ENCODE peak calls at places on chromosome 21, in four cellular contexts. S is HL-60, N is GM12878, P is K562. K is an unnamed sample.

GRCh38 chr21:43352568-43353281 is 74.2 kb downstream of the SIK1 start:
- DNase-seq in S (no peak), N (peak; percentile 100), P (peak; percentile 54), K (no peak)

GRCh38 chr21:27425574-27425973 is 458.7 kb upstream of the ADAMTS5 start:
- DNase-seq in S (no peak), N (no peak), P (no peak), K (no peak)

GRCh38 chr21:23887709-23888303 is 1719.5 kb downstream of the MRPL39 start:
- DNase-seq in S (no peak), N (no peak), P (peak; percentile 66), K (no peak)

GRCh38 chr21:43578677-43579313 is 80.5 kb downstream of the HSF2BP start:
- DNase-seq in S (no peak), N (no peak), P (no peak), K (no peak)

GRCh38 chr21:44539991-44540666 is at the start of gene KRTAP10-1:
- DNase-seq in S (no peak), N (no peak), P (no peak), K (no peak)

GRCh38 chr21:34915364-34915834 is 133.7 kb downstream of the RUNX1 start:
- DNase-seq in S (no peak), N (no peak), P (no peak), K (no peak)

GRCh38 chr21:29430581-29430980 is 131.9 kb downstream of the BACH1 start:
- DNase-seq in S (no peak), N (no peak), P (no peak), K (no peak)

GRCh38 chr21:29230541-29231275 is 68.0 kb upstream of the BACH1 start:
- DNase-seq in S (no peak), N (no peak), P (no peak), K (no peak)

GRCh38 chr21:30044447-30045064 is 104.8 kb upstream of the GRIK1 start:
- DNase-seq in S (no peak), N (no peak), P (peak; percentile 44), K (no peak)

GRCh38 chr21:40345700-40346099 is 478.5 kb downstream of the PCP4 start:
- DNase-seq in S (no peak), N (no peak), P (no peak), K (no peak)

GRCh38 chr21:34877485-34878128 is 171.5 kb downstream of the RUNX1 start:
- DNase-seq in S (no peak), N (no peak), P (no peak), K (no peak)

GRCh38 chr21:16181024-16181423 is 451.2 kb downstream of the USP25 start:
- DNase-seq in S (no peak), N (no peak), P (no peak), K (no peak)

GRCh38 chr21:44035244-44035643 is 23.1 kb downstream of the TRAPPC10 start:
- DNase-seq in S (no peak), N (no peak), P (no peak), K (no peak)

GRCh38 chr21:17461582-17461981 is 51.3 kb upstream of the CXADR start:
- DNase-seq in S (no peak), N (no peak), P (no peak), K (no peak)

GRCh38 chr21:35136586-35137254 is 87.6 kb upstream of the RUNX1 start:
- DNase-seq in S (no peak), N (no peak), P (peak; percentile 79), K (no peak)

GRCh38 chr21:37350472-37350871 is 16.1 kb upstream of the DYRK1A start:
- DNase-seq in S (no peak), N (no peak), P (no peak), K (no peak)

GRCh38 chr21:17900281-17900989 is 81.3 kb upstream of the C21orf91 start:
- DNase-seq in S (peak; percentile 5), N (no peak), P (peak; percentile 13), K (no peak)

GRCh38 chr21:36863260-36863659 is 103.2 kb downstream of the HLCS start:
- DNase-seq in S (no peak), N (no peak), P (no peak), K (no peak)

GRCh38 chr21:36999131-36999898 is 7.2 kb upstream of the RIPPLY3 start:
- DNase-seq in S (no peak), N (no peak), P (no peak), K (no peak)

GRCh38 chr21:43775190-43775589 is 918 bp downstream of the CSTB start:
- DNase-seq in S (no peak), N (no peak), P (no peak), K (no peak)

GRCh38 chr21:44514746-44515358 is 25.1 kb downstream of the KRTAP10-1 start:
- DNase-seq in S (no peak), N (no peak), P (no peak), K (no peak)

GRCh38 chr21:30227633-30228404 is 11.9 kb upstream of the CLDN8 start:
- DNase-seq in S (no peak), N (no peak), P (peak; percentile 68), K (no peak)

GRCh38 chr21:23695449-23695848 is 1911.8 kb downstream of the MRPL39 start:
- DNase-seq in S (no peak), N (no peak), P (no peak), K (no peak)

GRCh38 chr21:37257967-37258877 is 8.9 kb downstream of the VPS26C start:
- DNase-seq in S (peak; percentile 94), N (peak; percentile 87), P (no peak), K (peak; percentile 69)

GRCh38 chr21:25408666-25409065 is 198.6 kb downstream of the MRPL39 start:
- DNase-seq in S (no peak), N (no peak), P (no peak), K (no peak)

GRCh38 chr21:17853393-17854275 is 34.5 kb upstream of the C21orf91 start:
- DNase-seq in S (no peak), N (no peak), P (no peak), K (no peak)

GRCh38 chr21:36027352-36027751 is 33.0 kb downstream of the SETD4 start:
- DNase-seq in S (no peak), N (no peak), P (peak; percentile 14), K (no peak)

GRCh38 chr21:27202301-27202700 is 235.4 kb upstream of the ADAMTS5 start:
- DNase-seq in S (no peak), N (no peak), P (no peak), K (no peak)

GRCh38 chr21:24514081-24514733 is 1093.1 kb downstream of the MRPL39 start:
- DNase-seq in S (no peak), N (no peak), P (no peak), K (no peak)

GRCh38 chr21:29499734-29500343 is 201.1 kb downstream of the BACH1 start:
- DNase-seq in S (peak; percentile 7), N (no peak), P (peak; percentile 69), K (no peak)

GRCh38 chr21:35102488-35103407 is 53.6 kb upstream of the RUNX1 start:
- DNase-seq in S (peak; percentile 97), N (no peak), P (peak; percentile 82), K (peak; percentile 37)

GRCh38 chr21:14382486-14382834 is 486 bp downstream of the HSPA13 start:
- DNase-seq in S (no peak), N (no peak), P (no peak), K (no peak)

GRCh38 chr21:44495641-44496040 is 40.3 kb downstream of the LRRC3 start:
- DNase-seq in S (no peak), N (no peak), P (no peak), K (no peak)

GRCh38 chr21:37153193-37153934 is 80.3 kb downstream of the TTC3 start:
- DNase-seq in S (no peak), N (no peak), P (no peak), K (no peak)

GRCh38 chr21:43880111-43880985 is 15.3 kb downstream of the AGPAT3 start:
- DNase-seq in S (no peak), N (no peak), P (no peak), K (no peak)

GRCh38 chr21:26513212-26513611 is 59.9 kb downstream of the CYYR1 start:
- DNase-seq in S (no peak), N (no peak), P (no peak), K (no peak)

GRCh38 chr21:44571844-44572782 is 1.4 kb upstream of the KRTAP10-4 start:
- DNase-seq in S (no peak), N (no peak), P (no peak), K (no peak)

GRCh38 chr21:38660333-38661295 is 145.1 kb upstream of the ETS2 start:
- DNase-seq in S (peak; percentile 26), N (no peak), P (no peak), K (no peak)
- TF ChIP-seq SPI1 in S (no peak), N (no peak), P (no peak), K (no peak)

GRCh38 chr21:41620541-41620940 is 112.6 kb upstream of the TMPRSS2 start:
- DNase-seq in S (no peak), N (no peak), P (no peak), K (no peak)
- TF ChIP-seq SPI1 in S (no peak), N (no peak), P (no peak), K (no peak)

DNA sequence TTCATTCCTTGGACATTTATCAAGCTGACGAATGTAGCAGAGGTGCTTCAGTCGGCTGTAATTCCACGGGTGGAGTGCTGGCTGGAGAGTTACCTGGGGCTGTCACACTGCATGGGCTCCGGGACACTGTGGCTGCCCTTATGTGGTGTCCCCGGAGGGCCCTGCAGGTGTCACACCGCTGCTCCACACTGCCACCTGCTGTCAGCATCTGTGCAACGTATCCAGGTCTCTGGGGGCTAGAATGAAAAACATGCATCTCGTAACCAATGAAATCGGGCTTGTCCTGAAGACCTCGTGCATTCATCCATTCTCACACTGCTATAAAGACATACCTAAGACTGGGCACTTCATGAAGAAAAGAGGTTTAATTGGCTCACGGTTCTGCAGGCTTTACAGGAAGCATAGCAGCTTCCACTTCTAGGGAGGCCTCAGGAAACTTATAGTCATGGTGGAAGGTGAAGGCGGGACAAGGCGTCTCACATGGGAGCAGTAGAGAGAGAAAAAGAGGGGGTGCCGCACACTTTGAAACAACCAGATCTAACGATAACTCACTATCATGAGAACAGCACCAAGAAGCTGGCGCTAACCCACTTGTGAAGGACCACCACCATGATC is 46.7 kb upstream of the PCBP3 start:
- DNase-seq in S (peak; percentile 63), N (no peak), P (peak; percentile 86), K (peak; percentile 68)
- TF ChIP-seq SPI1 in S (no peak), N (no peak), P (no peak), K (no peak)

DNA sequence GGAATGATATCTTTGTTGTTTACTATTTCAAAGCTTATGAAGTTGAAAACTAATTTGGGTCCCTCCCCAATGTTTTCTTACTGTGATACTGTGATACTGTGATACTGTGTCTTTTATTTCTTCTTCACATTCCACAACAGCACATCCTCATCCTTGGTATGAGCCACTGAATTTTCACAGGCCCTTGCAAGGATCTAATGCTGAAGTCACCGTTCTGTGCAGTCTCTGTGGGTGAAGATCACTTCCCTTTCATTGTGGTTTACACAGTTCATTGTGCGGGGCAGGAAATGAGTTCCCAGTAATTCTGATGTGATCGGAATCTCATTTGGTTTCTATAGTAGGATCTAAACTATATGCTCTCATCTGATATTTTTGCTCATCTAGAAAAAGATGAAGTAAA is 32.1 kb upstream of the PAXBP1 start:
- DNase-seq in S (peak; percentile 34), N (no peak), P (no peak), K (no peak)
- TF ChIP-seq SPI1 in S (peak; percentile 83), N (peak; percentile 21), P (no peak), K (peak; percentile 29)